ENCODE peak calls at places on chromosome 19, in six cellular contexts. S is HepG2, Z is H1, D is K562, A is GM12878, B is HCT116. N is an unnamed sample.

GRCh38 chr19:13718733-13719132 is 45.6 kb upstream of the MRI1 start:
- DNase-seq in S (no peak), Z (no peak), D (no peak), A (no peak), B (no peak), N (peak; percentile 54)

GRCh38 chr19:1945899-1946298 is 4.9 kb downstream of the CSNK1G2 start:
- DNase-seq in S (peak; percentile 58), Z (peak; percentile 92), D (peak; percentile 58), A (no peak), B (no peak), N (peak; percentile 51)

GRCh38 chr19:2777952-2778683 is 5.0 kb downstream of the SGTA start:
- DNase-seq in S (no peak), Z (no peak), D (no peak), A (no peak), B (no peak), N (no peak)

GRCh38 chr19:16541526-16542044 is 652 bp downstream of the CHERP start:
- DNase-seq in S (no peak), Z (no peak), D (peak; percentile 14), A (no peak), B (no peak), N (no peak)

GRCh38 chr19:44869728-44870470 is 21.2 kb upstream of the TOMM40 start:
- DNase-seq in S (no peak), Z (no peak), D (no peak), A (no peak), B (no peak), N (no peak)

GRCh38 chr19:409515-410242 is 732 bp upstream of the C2CD4C start:
- DNase-seq in S (no peak), Z (peak; percentile 73), D (no peak), A (no peak), B (no peak), N (no peak)

GRCh38 chr19:45250832-45251451 is at the start of gene MARK4:
- DNase-seq in S (no peak), Z (peak; percentile 83), D (peak; percentile 96), A (no peak), B (peak; percentile 16), N (no peak)

GRCh38 chr19:10087296-10088061 is 1.4 kb downstream of the SHFL start:
- DNase-seq in S (no peak), Z (no peak), D (no peak), A (no peak), B (no peak), N (no peak)

GRCh38 chr19:1592755-1593628 is at the start of gene MBD3:
- DNase-seq in S (peak; percentile 81), Z (peak; percentile 93), D (peak; percentile 99), A (peak; percentile 44), B (peak; percentile 84), N (peak; percentile 88)

GRCh38 chr19:1846517-1847205 is 1.6 kb downstream of the REXO1 start:
- DNase-seq in S (no peak), Z (no peak), D (no peak), A (no peak), B (no peak), N (no peak)

GRCh38 chr19:2168619-2169424 is 5.1 kb downstream of the DOT1L start:
- DNase-seq in S (peak; percentile 99), Z (no peak), D (peak; percentile 74), A (peak; percentile 92), B (peak; percentile 98), N (no peak)

GRCh38 chr19:13211426-13212308 is 61.5 kb downstream of the IER2 start:
- DNase-seq in S (no peak), Z (no peak), D (no peak), A (no peak), B (no peak), N (no peak)

GRCh38 chr19:21202865-21203494 is 61.1 kb downstream of the ZNF431 start:
- DNase-seq in S (no peak), Z (peak; percentile 63), D (peak; percentile 63), A (peak; percentile 3), B (peak; percentile 32), N (peak; percentile 75)

GRCh38 chr19:44581288-44581687 is 32.1 kb upstream of the IGSF23 start:
- DNase-seq in S (no peak), Z (no peak), D (no peak), A (no peak), B (no peak), N (no peak)

GRCh38 chr19:4911786-4912672 is 2.7 kb downstream of the UHRF1 start:
- DNase-seq in S (peak; percentile 40), Z (peak; percentile 80), D (peak; percentile 53), A (no peak), B (peak; percentile 95), N (no peak)

GRCh38 chr19:28066988-28067387 is 1146.0 kb downstream of the UQCRFS1 start:
- DNase-seq in S (no peak), Z (no peak), D (no peak), A (no peak), B (no peak), N (no peak)

GRCh38 chr19:16940626-16941025 is 51.8 kb downstream of the F2RL3 start:
- DNase-seq in S (no peak), Z (no peak), D (no peak), A (no peak), B (no peak), N (no peak)

GRCh38 chr19:9883231-9883758 is 48.2 kb downstream of the PIN1 start:
- DNase-seq in S (no peak), Z (no peak), D (no peak), A (no peak), B (peak; percentile 23), N (peak; percentile 27)

GRCh38 chr19:13207237-13208130 is 57.3 kb downstream of the IER2 start:
- DNase-seq in S (no peak), Z (peak; percentile 66), D (no peak), A (no peak), B (no peak), N (no peak)

GRCh38 chr19:33404506-33404905 is 31.0 kb downstream of the CEBPG start:
- DNase-seq in S (no peak), Z (no peak), D (no peak), A (no peak), B (no peak), N (no peak)

GRCh38 chr19:1944916-1945561 is 4.1 kb downstream of the CSNK1G2 start:
- DNase-seq in S (no peak), Z (no peak), D (no peak), A (no peak), B (no peak), N (no peak)

GRCh38 chr19:30719991-30720329 is 347.8 kb downstream of the ZNF536 start:
- DNase-seq in S (no peak), Z (peak; percentile 58), D (no peak), A (no peak), B (no peak), N (no peak)

GRCh38 chr19:38385804-38386257 is 2.0 kb downstream of the GGN start:
- DNase-seq in S (no peak), Z (no peak), D (peak; percentile 29), A (no peak), B (no peak), N (no peak)

GRCh38 chr19:6066661-6067646 is 43.3 kb downstream of the RFX2 start:
- DNase-seq in S (peak; percentile 97), Z (peak; percentile 68), D (peak; percentile 56), A (no peak), B (no peak), N (peak; percentile 88)
- H3K4me1 ChIP-seq in S (peaks cover 43% of the 10 kb centered on the region), Z (peaks cover 3% of the 10 kb centered on the region), D (peaks cover 53% of the 10 kb centered on the region), A (no peaks in the 10 kb centered on the region), B (peaks cover 32% of the 10 kb centered on the region), N (peaks cover 7% of the 10 kb centered on the region)

GRCh38 chr19:56836059-56836458 is 4.5 kb downstream of the PEG3 start:
- DNase-seq in S (no peak), Z (no peak), D (no peak), A (no peak), B (no peak), N (no peak)

GRCh38 chr19:56837892-56838679 is 2.4 kb downstream of the PEG3 start:
- DNase-seq in S (peak; percentile 67), Z (no peak), D (no peak), A (no peak), B (no peak), N (peak; percentile 70)

GRCh38 chr19:56838680-56838929 is 1.9 kb downstream of the PEG3 start:
- DNase-seq in S (no peak), Z (no peak), D (no peak), A (no peak), B (no peak), N (no peak)

GRCh38 chr19:56837004-56837403 is 3.5 kb downstream of the PEG3 start:
- DNase-seq in S (peak; percentile 37), Z (no peak), D (peak; percentile 11), A (no peak), B (no peak), N (no peak)

GRCh38 chr19:56837492-56837891 is 3.0 kb downstream of the PEG3 start:
- DNase-seq in S (peak; percentile 28), Z (no peak), D (no peak), A (no peak), B (no peak), N (peak; percentile 66)
- TF ChIP-seq ZNF274 in S (no peak), Z (no peak), D (no peak), A (no peak), B (no peak), N (no peak)

DNA sequence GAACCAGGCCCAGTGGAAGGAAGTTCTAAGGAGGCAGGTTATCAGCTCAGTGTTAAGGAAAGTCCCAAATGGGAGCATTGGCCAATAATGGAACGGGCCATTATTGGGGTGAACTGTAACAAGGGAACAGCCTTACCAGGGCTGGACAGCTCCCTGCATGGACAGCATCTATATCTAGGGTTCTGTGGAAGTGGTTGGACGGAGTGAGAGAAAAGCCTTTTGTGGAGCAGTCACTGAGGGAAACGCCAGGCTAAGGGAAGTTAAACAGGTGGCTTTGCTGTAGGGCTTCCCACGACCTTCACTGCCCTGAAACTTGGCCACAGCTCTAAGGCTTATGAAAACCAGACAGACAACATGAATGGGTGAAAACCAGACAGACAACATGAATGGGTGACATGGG is 17.0 kb downstream of the POU2F2 start:
- DNase-seq in S (no peak), Z (no peak), D (no peak), A (no peak), B (no peak), N (no peak)
- H3K4me1 ChIP-seq in S (no peaks in the 10 kb centered on the region), Z (peaks cover 8% of the 10 kb centered on the region), D (no peaks in the 10 kb centered on the region), A (peaks cover 45% of the 10 kb centered on the region), B (peaks cover 33% of the 10 kb centered on the region), N (no peaks in the 10 kb centered on the region)

GRCh38 chr19:48575931-48576622 is 24.1 kb downstream of the SULT2B1 start:
- DNase-seq in S (no peak), Z (no peak), D (no peak), A (no peak), B (no peak), N (no peak)

GRCh38 chr19:48571378-48572162 is 19.6 kb downstream of the SULT2B1 start:
- DNase-seq in S (peak; percentile 90), Z (no peak), D (no peak), A (no peak), B (no peak), N (no peak)

GRCh38 chr19:48569814-48570213 is 17.8 kb downstream of the SULT2B1 start:
- DNase-seq in S (no peak), Z (no peak), D (no peak), A (no peak), B (no peak), N (no peak)

GRCh38 chr19:48568345-48568886 is 16.4 kb downstream of the SULT2B1 start:
- DNase-seq in S (peak; percentile 61), Z (peak; percentile 68), D (peak; percentile 60), A (no peak), B (peak; percentile 83), N (no peak)

DNA sequence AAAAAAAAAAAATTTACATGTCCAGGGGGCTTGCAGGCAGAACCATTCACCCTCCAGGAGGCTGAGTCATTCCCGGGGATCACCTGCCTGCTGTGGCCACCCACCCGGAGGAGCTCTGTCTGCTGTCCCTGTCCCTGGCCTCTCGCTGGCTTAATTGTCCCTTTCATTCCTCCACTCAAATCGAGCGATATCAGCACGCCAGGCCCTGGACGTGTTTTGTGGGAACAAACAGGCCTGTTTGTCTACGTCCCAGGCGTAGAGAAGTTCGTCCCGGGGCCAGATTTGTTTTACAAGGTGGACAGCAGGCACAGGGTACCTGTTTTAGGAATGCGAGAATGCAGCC is 21.2 kb downstream of the SULT2B1 start:
- DNase-seq in S (peak; percentile 34), Z (no peak), D (no peak), A (no peak), B (no peak), N (no peak)
- TF ChIP-seq ZNF274 in S (no peak), Z (no peak), D (no peak), A (no peak), B (no peak), N (no peak)